ENCODE peak calls at places on chromosomes 16 and 17, in seven cellular contexts. One of them, this sample, is unnamed.

GRCh38 chr17:18070861-18071340 is 16.8 kb upstream of the DRG2 start:
- DNase-seq in ovary: peak; percentile 13
- DNase-seq in GM23338: peak; percentile 19
- DNase-seq in left ventricle myocardium inferior: no peak
- DNase-seq in choroid plexus epithelial cell: peak; percentile 61
- DNase-seq in Caco-2: no peak
- DNase-seq in epithelial cell of proximal tubule: no peak
- DNase-seq in this sample: no peak

GRCh38 chr16:17396762-17397498 is 73.8 kb downstream of the XYLT1 start:
- DNase-seq in GM23338: no peak
- DNase-seq in epithelial cell of proximal tubule: no peak
- DNase-seq in ovary: peak; percentile 31
- DNase-seq in left ventricle myocardium inferior: no peak
- DNase-seq in choroid plexus epithelial cell: peak; percentile 56
- DNase-seq in Caco-2: no peak
- DNase-seq in this sample: no peak

GRCh38 chr16:67897231-67897630 is 4.2 kb downstream of the PSKH1 start:
- DNase-seq in GM23338: no peak
- DNase-seq in left ventricle myocardium inferior: no peak
- DNase-seq in ovary: no peak
- DNase-seq in Caco-2: no peak
- DNase-seq in epithelial cell of proximal tubule: no peak
- DNase-seq in choroid plexus epithelial cell: peak; percentile 82
- DNase-seq in this sample: no peak

GRCh38 chr17:1049446-1050225 is 52.7 kb downstream of the TIMM22 start:
- DNase-seq in ovary: no peak
- DNase-seq in Caco-2: no peak
- DNase-seq in GM23338: no peak
- DNase-seq in left ventricle myocardium inferior: peak; percentile 3
- DNase-seq in choroid plexus epithelial cell: no peak
- DNase-seq in epithelial cell of proximal tubule: no peak
- DNase-seq in this sample: no peak

GRCh38 chr17:50201226-50201854 is at the start of gene COL1A1:
- DNase-seq in left ventricle myocardium inferior: peak; percentile 73
- DNase-seq in ovary: peak; percentile 96
- DNase-seq in epithelial cell of proximal tubule: no peak
- DNase-seq in Caco-2: no peak
- DNase-seq in GM23338: peak; percentile 59
- DNase-seq in choroid plexus epithelial cell: peak; percentile 89
- DNase-seq in this sample: no peak

GRCh38 chr16:73747328-73747727 is 549.3 kb upstream of the PSMD7 start:
- DNase-seq in epithelial cell of proximal tubule: no peak
- DNase-seq in GM23338: no peak
- DNase-seq in choroid plexus epithelial cell: no peak
- DNase-seq in ovary: no peak
- DNase-seq in left ventricle myocardium inferior: no peak
- DNase-seq in Caco-2: no peak
- DNase-seq in this sample: no peak

GRCh38 chr16:21274172-21274726 is 3.8 kb downstream of the CRYM start:
- DNase-seq in choroid plexus epithelial cell: no peak
- DNase-seq in ovary: no peak
- DNase-seq in Caco-2: no peak
- DNase-seq in left ventricle myocardium inferior: no peak
- DNase-seq in GM23338: no peak
- DNase-seq in epithelial cell of proximal tubule: no peak
- DNase-seq in this sample: peak; percentile 41

GRCh38 chr17:44402564-44403172 is 13.2 kb upstream of the ITGA2B start:
- DNase-seq in GM23338: no peak
- DNase-seq in choroid plexus epithelial cell: no peak
- DNase-seq in Caco-2: no peak
- DNase-seq in ovary: no peak
- DNase-seq in epithelial cell of proximal tubule: no peak
- DNase-seq in left ventricle myocardium inferior: no peak
- DNase-seq in this sample: peak; percentile 60

GRCh38 chr17:20935740-20936139 is 107.1 kb downstream of the USP22 start:
- DNase-seq in ovary: no peak
- DNase-seq in epithelial cell of proximal tubule: no peak
- DNase-seq in choroid plexus epithelial cell: peak; percentile 92
- DNase-seq in left ventricle myocardium inferior: no peak
- DNase-seq in Caco-2: no peak
- DNase-seq in GM23338: no peak
- DNase-seq in this sample: no peak

GRCh38 chr17:10758062-10758461 is 28.2 kb upstream of the TMEM220 start:
- DNase-seq in ovary: no peak
- DNase-seq in choroid plexus epithelial cell: no peak
- DNase-seq in GM23338: no peak
- DNase-seq in Caco-2: no peak
- DNase-seq in epithelial cell of proximal tubule: no peak
- DNase-seq in left ventricle myocardium inferior: no peak
- DNase-seq in this sample: no peak

GRCh38 chr16:49483651-49484451 is 110.2 kb downstream of the C16orf78 start:
- DNase-seq in Caco-2: no peak
- DNase-seq in ovary: no peak
- DNase-seq in choroid plexus epithelial cell: no peak
- DNase-seq in epithelial cell of proximal tubule: no peak
- DNase-seq in left ventricle myocardium inferior: no peak
- DNase-seq in GM23338: peak; percentile 19
- DNase-seq in this sample: no peak

GRCh38 chr17:34584805-34585416 is 5.5 kb downstream of the TMEM132E start:
- DNase-seq in ovary: no peak
- DNase-seq in left ventricle myocardium inferior: no peak
- DNase-seq in Caco-2: peak; percentile 22
- DNase-seq in epithelial cell of proximal tubule: no peak
- DNase-seq in GM23338: peak; percentile 48
- DNase-seq in choroid plexus epithelial cell: peak; percentile 57
- DNase-seq in this sample: no peak
- TF ChIP-seq CTCF in ovary: no peak
- TF ChIP-seq CTCF in left ventricle myocardium inferior: no peak
- TF ChIP-seq CTCF in Caco-2: peak; percentile 31
- TF ChIP-seq CTCF in epithelial cell of proximal tubule: peak; percentile 52
- TF ChIP-seq CTCF in GM23338: peak; percentile 34
- TF ChIP-seq CTCF in choroid plexus epithelial cell: peak; percentile 44
- TF ChIP-seq CTCF in this sample: no peak

GRCh38 chr16:27195941-27196595 is 7.3 kb upstream of the KDM8 start:
- DNase-seq in GM23338: no peak
- DNase-seq in choroid plexus epithelial cell: no peak
- DNase-seq in Caco-2: no peak
- DNase-seq in epithelial cell of proximal tubule: no peak
- DNase-seq in left ventricle myocardium inferior: no peak
- DNase-seq in ovary: no peak
- DNase-seq in this sample: no peak

GRCh38 chr16:27193300-27193990 is 9.9 kb upstream of the KDM8 start:
- DNase-seq in Caco-2: no peak
- DNase-seq in ovary: no peak
- DNase-seq in GM23338: no peak
- DNase-seq in epithelial cell of proximal tubule: no peak
- DNase-seq in choroid plexus epithelial cell: peak; percentile 28
- DNase-seq in left ventricle myocardium inferior: no peak
- DNase-seq in this sample: no peak

GRCh38 chr16:27198451-27199234 is 4.7 kb upstream of the KDM8 start:
- DNase-seq in GM23338: no peak
- DNase-seq in Caco-2: no peak
- DNase-seq in epithelial cell of proximal tubule: no peak
- DNase-seq in ovary: no peak
- DNase-seq in choroid plexus epithelial cell: no peak
- DNase-seq in left ventricle myocardium inferior: no peak
- DNase-seq in this sample: no peak

GRCh38 chr16:27197004-27197403 is 6.3 kb upstream of the KDM8 start:
- DNase-seq in ovary: no peak
- DNase-seq in left ventricle myocardium inferior: no peak
- DNase-seq in GM23338: no peak
- DNase-seq in choroid plexus epithelial cell: no peak
- DNase-seq in Caco-2: no peak
- DNase-seq in epithelial cell of proximal tubule: no peak
- DNase-seq in this sample: no peak

DNA sequence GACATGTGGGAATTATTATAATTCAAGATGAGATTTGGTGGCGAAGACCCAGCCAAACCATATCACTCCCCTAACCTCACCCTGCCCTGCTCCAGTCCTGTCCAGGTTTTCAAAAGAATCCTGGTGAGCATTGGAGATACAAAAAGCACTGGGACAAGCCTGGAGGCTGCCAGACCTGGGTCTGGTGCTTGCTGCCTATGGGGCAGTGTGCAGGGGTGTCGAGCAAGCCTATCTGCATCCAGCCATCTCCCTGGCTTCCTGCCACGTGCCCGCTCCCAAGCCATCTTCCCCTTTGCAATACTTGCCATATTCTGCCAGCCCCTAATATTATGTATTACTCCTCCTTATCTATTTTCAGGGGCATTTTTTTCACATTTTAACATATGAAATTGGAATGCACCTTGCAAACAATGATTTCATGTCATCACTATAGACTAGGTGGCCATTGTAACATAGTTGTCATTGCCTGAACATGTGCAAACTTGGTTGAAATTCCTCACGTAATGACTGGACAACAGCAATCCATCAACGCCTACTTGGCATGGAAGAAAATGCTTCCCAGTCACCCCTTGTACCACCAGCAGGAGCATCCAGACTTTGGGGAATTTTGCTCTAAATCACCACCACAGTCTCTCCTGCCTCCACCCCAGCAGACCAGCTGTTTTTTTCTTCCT is 8.1 kb upstream of the KDM8 start:
- DNase-seq in epithelial cell of proximal tubule: no peak
- DNase-seq in choroid plexus epithelial cell: no peak
- DNase-seq in ovary: no peak
- DNase-seq in GM23338: no peak
- DNase-seq in left ventricle myocardium inferior: no peak
- DNase-seq in Caco-2: no peak
- DNase-seq in this sample: no peak
- H3K4me3 ChIP-seq in epithelial cell of proximal tubule: no peak overlapping the region
- H3K4me3 ChIP-seq in choroid plexus epithelial cell: no peak overlapping the region
- H3K4me3 ChIP-seq in ovary: no peak overlapping the region
- H3K4me3 ChIP-seq in GM23338: no peak overlapping the region
- H3K4me3 ChIP-seq in left ventricle myocardium inferior: no peak overlapping the region
- H3K4me3 ChIP-seq in Caco-2: no peak overlapping the region
- H3K4me3 ChIP-seq in this sample: no peak overlapping the region

DNA sequence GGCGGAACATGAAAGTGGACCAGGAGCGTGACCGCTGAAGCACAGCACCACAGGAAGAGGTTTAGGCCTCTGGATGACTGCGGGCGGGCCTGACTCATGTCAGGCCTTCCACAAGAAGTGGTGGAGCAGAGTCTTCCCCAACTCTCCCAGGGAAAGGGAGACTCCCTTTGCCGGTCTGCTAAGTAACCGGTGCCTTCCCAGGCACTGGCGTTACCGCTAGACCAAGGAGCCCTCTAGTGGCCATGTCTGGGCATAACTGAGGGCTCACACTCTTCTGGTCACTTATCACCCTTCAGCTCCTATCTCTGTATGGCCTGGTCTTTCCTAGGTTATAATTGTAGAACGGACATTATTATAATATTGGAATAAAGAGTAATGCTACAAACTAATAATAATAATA is 1931.9 kb downstream of the TP53TG3F start:
- DNase-seq in GM23338: peak; percentile 32
- DNase-seq in epithelial cell of proximal tubule: peak; percentile 3
- DNase-seq in ovary: no peak
- DNase-seq in Caco-2: peak; percentile 59
- DNase-seq in choroid plexus epithelial cell: peak; percentile 42
- DNase-seq in left ventricle myocardium inferior: peak; percentile 28
- DNase-seq in this sample: peak; percentile 19
- TF ChIP-seq CTCF in GM23338: peak; percentile 51
- TF ChIP-seq CTCF in epithelial cell of proximal tubule: peak; percentile 59
- TF ChIP-seq CTCF in ovary: no peak
- TF ChIP-seq CTCF in Caco-2: peak; percentile 63
- TF ChIP-seq CTCF in choroid plexus epithelial cell: peak; percentile 55
- TF ChIP-seq CTCF in left ventricle myocardium inferior: peak; percentile 73
- TF ChIP-seq CTCF in this sample: peak; percentile 68

DNA sequence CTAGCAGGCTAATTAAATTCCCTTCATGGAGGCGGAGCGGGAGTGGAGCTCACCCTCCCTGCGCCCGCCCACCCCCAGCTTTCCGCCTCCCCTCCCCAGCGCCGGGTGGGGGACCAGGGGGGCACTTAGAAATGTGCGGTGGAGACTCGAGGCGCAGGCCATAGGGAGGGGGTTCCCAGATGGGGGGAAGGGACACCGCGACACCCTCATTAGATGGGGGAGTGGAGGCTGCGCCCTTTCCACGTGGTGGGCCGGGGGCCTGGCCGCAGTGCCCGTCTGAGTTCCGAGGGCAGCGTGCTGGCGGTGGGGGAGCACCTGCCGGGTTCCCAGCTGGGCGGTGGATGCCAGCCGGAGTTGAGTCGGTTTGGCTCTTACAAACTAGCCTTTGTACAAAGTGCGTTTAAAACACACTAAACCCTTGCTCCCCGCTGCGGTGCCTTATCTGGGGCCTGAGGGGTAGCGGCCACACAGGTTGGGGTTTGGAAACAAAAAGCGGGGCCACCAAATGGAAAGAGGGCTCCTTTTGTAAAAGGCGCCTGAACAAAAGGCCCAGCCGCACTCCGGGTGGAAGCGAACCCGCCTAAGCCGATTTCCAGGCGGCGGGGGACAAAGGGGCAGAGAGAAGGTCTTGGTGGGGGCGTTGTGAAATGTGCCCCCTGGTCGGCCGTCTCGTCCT is 1.4 kb downstream of the GSE1 start:
- DNase-seq in Caco-2: peak; percentile 40
- DNase-seq in GM23338: no peak
- DNase-seq in ovary: no peak
- DNase-seq in epithelial cell of proximal tubule: no peak
- DNase-seq in left ventricle myocardium inferior: no peak
- DNase-seq in choroid plexus epithelial cell: no peak
- DNase-seq in this sample: no peak
- H3K4me3 ChIP-seq in Caco-2: peak overlapping the region; percentile 95
- H3K4me3 ChIP-seq in GM23338: peak overlapping the region; percentile 84
- H3K4me3 ChIP-seq in ovary: peak overlapping the region; percentile 47
- H3K4me3 ChIP-seq in epithelial cell of proximal tubule: peak overlapping the region; percentile 81
- H3K4me3 ChIP-seq in left ventricle myocardium inferior: peak overlapping the region; percentile 82
- H3K4me3 ChIP-seq in choroid plexus epithelial cell: no peak overlapping the region
- H3K4me3 ChIP-seq in this sample: peak overlapping the region; percentile 67